ENCODE peak calls at places on chromosomes 16 and 17, in four cellular contexts. One of them, this sample, is unnamed.

GRCh38 chr17:77184474-77184873 is 43.7 kb downstream of the SEC14L1 start:
- DNase-seq in GM12878: no peak
- DNase-seq in K562: no peak
- DNase-seq in endothelial cell of umbilical vein: no peak
- DNase-seq in this sample: no peak

GRCh38 chr17:52419256-52419655 is 260.7 kb upstream of the CA10 start:
- DNase-seq in GM12878: no peak
- DNase-seq in K562: no peak
- DNase-seq in endothelial cell of umbilical vein: no peak
- DNase-seq in this sample: no peak

GRCh38 chr17:71501716-71502115 is 619.1 kb upstream of the SOX9 start:
- DNase-seq in GM12878: no peak
- DNase-seq in K562: no peak
- DNase-seq in endothelial cell of umbilical vein: no peak
- DNase-seq in this sample: no peak

GRCh38 chr16:88078111-88078775 is 127.0 kb downstream of the BANP start:
- DNase-seq in GM12878: no peak
- DNase-seq in K562: no peak
- DNase-seq in endothelial cell of umbilical vein: no peak
- DNase-seq in this sample: no peak

GRCh38 chr17:43745541-43745940 is 13.1 kb downstream of the SOST start:
- DNase-seq in GM12878: no peak
- DNase-seq in K562: no peak
- DNase-seq in endothelial cell of umbilical vein: no peak
- DNase-seq in this sample: no peak

GRCh38 chr17:74431568-74432483 is at the start of gene GPRC5C:
- DNase-seq in GM12878: no peak
- DNase-seq in K562: peak; percentile 55
- DNase-seq in endothelial cell of umbilical vein: no peak
- DNase-seq in this sample: no peak

GRCh38 chr17:57906910-57907309 is 48.3 kb downstream of the CUEDC1 start:
- DNase-seq in GM12878: no peak
- DNase-seq in K562: peak; percentile 24
- DNase-seq in endothelial cell of umbilical vein: no peak
- DNase-seq in this sample: no peak

GRCh38 chr16:10579965-10580918 is at the start of gene EMP2:
- DNase-seq in GM12878: no peak
- DNase-seq in K562: peak; percentile 78
- DNase-seq in endothelial cell of umbilical vein: peak; percentile 72
- DNase-seq in this sample: peak; percentile 65

GRCh38 chr17:55990332-55991006 is 162.8 kb upstream of the ANKFN1 start:
- DNase-seq in GM12878: no peak
- DNase-seq in K562: no peak
- DNase-seq in endothelial cell of umbilical vein: no peak
- DNase-seq in this sample: no peak

GRCh38 chr17:69452664-69453260 is 38.3 kb downstream of the MAP2K6 start:
- DNase-seq in GM12878: no peak
- DNase-seq in K562: no peak
- DNase-seq in endothelial cell of umbilical vein: no peak
- DNase-seq in this sample: no peak
- TF ChIP-seq FOS in GM12878: no peak
- TF ChIP-seq FOS in K562: no peak
- TF ChIP-seq FOS in endothelial cell of umbilical vein: no peak
- TF ChIP-seq FOS in this sample: no peak

GRCh38 chr17:7856081-7856791 is 1.1 kb downstream of the NAA38 start:
- DNase-seq in GM12878: no peak
- DNase-seq in K562: peak; percentile 34
- DNase-seq in endothelial cell of umbilical vein: peak; percentile 79
- DNase-seq in this sample: no peak
- TF ChIP-seq FOS in GM12878: no peak
- TF ChIP-seq FOS in K562: no peak
- TF ChIP-seq FOS in endothelial cell of umbilical vein: no peak
- TF ChIP-seq FOS in this sample: no peak

DNA sequence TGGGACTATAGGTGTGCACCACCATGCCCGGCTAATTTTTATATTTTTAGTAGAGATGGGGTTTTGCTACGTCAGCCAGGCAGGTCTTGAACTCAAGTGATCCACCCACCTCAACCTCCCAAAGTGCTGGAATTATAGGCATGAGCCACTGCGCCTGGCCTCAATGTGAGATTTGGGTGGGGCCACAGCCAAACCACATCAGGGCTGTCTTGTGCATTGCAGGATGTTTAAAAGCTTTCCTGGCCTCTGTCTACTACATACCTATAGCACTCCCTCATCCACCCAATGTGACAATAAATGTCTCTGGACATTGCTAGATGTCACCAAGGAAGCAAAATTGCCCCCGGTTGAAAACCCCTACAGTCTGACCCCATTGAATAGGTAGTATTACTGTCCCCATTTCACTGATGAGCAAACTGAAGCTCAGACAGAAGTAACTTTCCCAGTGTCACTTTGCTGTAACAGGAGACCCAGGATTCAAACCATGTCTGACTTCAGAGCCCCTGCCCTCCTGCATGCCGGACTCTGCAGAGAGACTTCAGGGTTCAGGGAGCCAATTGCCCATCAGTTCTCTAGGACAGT is 3.6 kb upstream of the MAP3K14 start:
- DNase-seq in GM12878: no peak
- DNase-seq in K562: no peak
- DNase-seq in endothelial cell of umbilical vein: no peak
- DNase-seq in this sample: peak; percentile 56
- TF ChIP-seq FOS in GM12878: no peak
- TF ChIP-seq FOS in K562: no peak
- TF ChIP-seq FOS in endothelial cell of umbilical vein: no peak
- TF ChIP-seq FOS in this sample: no peak

GRCh38 chr17:2023256-2023655 is 1.9 kb downstream of the RTN4RL1 start:
- DNase-seq in GM12878: no peak
- DNase-seq in K562: no peak
- DNase-seq in endothelial cell of umbilical vein: no peak
- DNase-seq in this sample: no peak
- TF ChIP-seq FOS in GM12878: no peak
- TF ChIP-seq FOS in K562: no peak
- TF ChIP-seq FOS in endothelial cell of umbilical vein: no peak
- TF ChIP-seq FOS in this sample: no peak

GRCh38 chr17:42212382-42212781 is 18.1 kb upstream of the GHDC start:
- DNase-seq in GM12878: no peak
- DNase-seq in K562: no peak
- DNase-seq in endothelial cell of umbilical vein: no peak
- DNase-seq in this sample: no peak

GRCh38 chr17:42214156-42214555 is 19.9 kb upstream of the GHDC start:
- DNase-seq in GM12878: no peak
- DNase-seq in K562: no peak
- DNase-seq in endothelial cell of umbilical vein: no peak
- DNase-seq in this sample: no peak

DNA sequence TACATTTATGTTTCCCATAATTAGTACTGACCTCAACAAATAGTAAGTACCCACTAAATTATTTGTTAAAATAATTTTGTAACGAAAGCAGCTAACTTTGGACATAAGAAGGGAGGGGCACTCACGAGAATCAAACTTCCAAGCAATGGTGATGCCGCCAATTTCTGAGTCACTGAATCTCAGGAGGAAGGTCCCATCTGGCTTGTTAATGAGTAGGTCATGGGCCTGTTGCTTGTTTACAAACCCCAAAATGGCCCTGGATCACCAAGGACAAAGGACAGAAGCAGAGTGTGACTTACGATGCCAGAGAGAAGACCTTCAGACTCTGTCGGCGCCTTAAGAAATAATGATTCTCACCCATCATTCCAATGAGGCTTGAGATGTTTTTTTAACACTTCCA is 15.8 kb upstream of the GHDC start:
- DNase-seq in GM12878: no peak
- DNase-seq in K562: no peak
- DNase-seq in endothelial cell of umbilical vein: no peak
- DNase-seq in this sample: no peak
- TF ChIP-seq FOS in GM12878: no peak
- TF ChIP-seq FOS in K562: no peak
- TF ChIP-seq FOS in endothelial cell of umbilical vein: no peak
- TF ChIP-seq FOS in this sample: no peak

DNA sequence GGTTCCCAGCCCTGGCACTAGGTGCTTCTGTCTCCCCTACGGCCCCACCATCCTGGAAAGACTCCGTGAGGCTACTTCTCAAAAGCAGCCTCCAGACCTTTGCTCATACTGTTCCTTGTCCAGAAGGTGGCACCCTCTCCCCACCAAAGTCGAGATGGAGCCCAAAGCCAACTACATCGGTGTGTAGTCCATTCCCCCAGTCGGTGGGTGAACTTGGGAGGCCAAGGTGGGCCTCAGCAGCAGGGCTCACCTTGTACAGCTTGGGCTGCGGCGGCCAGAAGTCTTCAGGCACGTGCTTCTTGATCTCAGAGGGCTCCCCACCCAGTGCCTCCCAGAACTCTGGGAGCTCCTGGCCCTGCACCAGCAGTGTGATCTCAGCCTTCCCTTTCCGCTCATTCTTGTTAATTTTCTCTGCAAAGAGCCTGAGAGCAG is 10.2 kb downstream of the FLII start:
- DNase-seq in GM12878: no peak
- DNase-seq in K562: peak; percentile 79
- DNase-seq in endothelial cell of umbilical vein: peak; percentile 91
- DNase-seq in this sample: peak; percentile 71
- TF ChIP-seq FOS in GM12878: no peak
- TF ChIP-seq FOS in K562: no peak
- TF ChIP-seq FOS in endothelial cell of umbilical vein: no peak
- TF ChIP-seq FOS in this sample: no peak

DNA sequence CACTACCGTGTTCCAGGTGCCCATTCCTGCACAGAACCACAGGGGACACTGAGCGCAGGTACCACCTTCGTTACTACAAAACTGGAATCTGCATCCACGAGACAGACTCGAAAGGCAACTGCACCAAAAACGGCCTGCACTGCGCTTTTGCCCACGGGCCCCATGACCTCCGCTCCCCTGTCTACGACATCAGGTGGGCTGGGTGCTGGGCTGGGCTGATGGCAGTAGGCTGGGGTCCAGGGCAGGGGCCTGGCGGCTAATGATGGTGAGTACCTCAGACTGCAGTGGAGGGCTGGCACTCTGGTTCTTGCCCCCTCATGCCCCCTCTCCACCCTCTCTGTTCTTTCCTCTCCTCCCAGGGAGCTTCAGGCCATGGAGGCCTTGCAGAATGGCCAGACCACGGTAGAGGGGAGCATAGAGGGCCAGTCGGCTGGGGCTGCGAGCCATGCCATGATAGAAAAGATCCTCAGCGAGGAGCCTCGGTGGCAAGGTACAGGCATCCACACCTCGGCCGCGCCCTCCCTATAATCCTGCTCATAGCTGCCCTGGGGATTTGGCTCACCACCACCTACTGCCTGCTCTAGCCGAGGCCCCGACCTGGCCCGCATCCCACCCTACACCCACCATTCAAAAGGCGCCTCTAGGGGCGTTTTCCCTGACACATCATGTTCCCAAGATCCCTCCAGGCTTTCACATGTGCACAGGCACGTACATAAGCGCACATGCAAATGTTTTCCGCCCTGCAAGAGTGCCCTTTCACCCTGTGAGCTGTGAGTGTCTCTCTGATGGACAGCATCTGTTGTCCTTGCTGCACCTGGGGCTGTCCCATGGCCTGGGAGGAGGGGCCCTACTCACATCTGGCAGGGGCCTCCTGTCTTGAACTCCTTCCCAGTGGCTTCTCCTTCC is 27.7 kb downstream of the UNK start:
- DNase-seq in GM12878: no peak
- DNase-seq in K562: no peak
- DNase-seq in endothelial cell of umbilical vein: no peak
- DNase-seq in this sample: peak; percentile 13
- TF ChIP-seq FOS in GM12878: no peak
- TF ChIP-seq FOS in K562: no peak
- TF ChIP-seq FOS in endothelial cell of umbilical vein: no peak
- TF ChIP-seq FOS in this sample: no peak

GRCh38 chr17:7437369-7437863 is 1.9 kb upstream of the FGF11 start:
- DNase-seq in GM12878: no peak
- DNase-seq in K562: no peak
- DNase-seq in endothelial cell of umbilical vein: no peak
- DNase-seq in this sample: no peak

GRCh38 chr17:7438050-7438614 is 1.2 kb upstream of the FGF11 start:
- DNase-seq in GM12878: no peak
- DNase-seq in K562: peak; percentile 74
- DNase-seq in endothelial cell of umbilical vein: peak; percentile 18
- DNase-seq in this sample: no peak

GRCh38 chr17:7438656-7439460 is 454 bp upstream of the FGF11 start:
- DNase-seq in GM12878: no peak
- DNase-seq in K562: no peak
- DNase-seq in endothelial cell of umbilical vein: no peak
- DNase-seq in this sample: no peak

GRCh38 chr17:7436556-7437368 is 1.5 kb downstream of the TMEM102 start:
- DNase-seq in GM12878: no peak
- DNase-seq in K562: no peak
- DNase-seq in endothelial cell of umbilical vein: peak; percentile 81
- DNase-seq in this sample: peak; percentile 75

GRCh38 chr17:7435676-7436555 is 681 bp downstream of the TMEM102 start:
- DNase-seq in GM12878: no peak
- DNase-seq in K562: peak; percentile 69
- DNase-seq in endothelial cell of umbilical vein: peak; percentile 35
- DNase-seq in this sample: no peak
- TF ChIP-seq FOS in GM12878: no peak
- TF ChIP-seq FOS in K562: no peak
- TF ChIP-seq FOS in endothelial cell of umbilical vein: no peak
- TF ChIP-seq FOS in this sample: no peak

GRCh38 chr16:30397776-30398659 is 2.8 kb downstream of the ZNF48 start:
- DNase-seq in GM12878: no peak
- DNase-seq in K562: no peak
- DNase-seq in endothelial cell of umbilical vein: no peak
- DNase-seq in this sample: no peak

GRCh38 chr16:30395992-30396560 is 856 bp downstream of the ZNF48 start:
- DNase-seq in GM12878: no peak
- DNase-seq in K562: peak; percentile 66
- DNase-seq in endothelial cell of umbilical vein: no peak
- DNase-seq in this sample: no peak

GRCh38 chr16:30395155-30395991 is at the start of gene ZNF48:
- DNase-seq in GM12878: no peak
- DNase-seq in K562: peak; percentile 90
- DNase-seq in endothelial cell of umbilical vein: peak; percentile 89
- DNase-seq in this sample: peak; percentile 90

GRCh38 chr16:30397056-30397455 is 1.8 kb downstream of the ZNF48 start:
- DNase-seq in GM12878: no peak
- DNase-seq in K562: peak; percentile 51
- DNase-seq in endothelial cell of umbilical vein: no peak
- DNase-seq in this sample: no peak

GRCh38 chr16:30394603-30395154 is 541 bp upstream of the ZNF48 start:
- DNase-seq in GM12878: no peak
- DNase-seq in K562: peak; percentile 76
- DNase-seq in endothelial cell of umbilical vein: peak; percentile 57
- DNase-seq in this sample: peak; percentile 50
- TF ChIP-seq FOS in GM12878: no peak
- TF ChIP-seq FOS in K562: no peak
- TF ChIP-seq FOS in endothelial cell of umbilical vein: no peak
- TF ChIP-seq FOS in this sample: no peak

GRCh38 chr17:18185832-18186231 is 2.2 kb downstream of the ALKBH5 start:
- DNase-seq in GM12878: no peak
- DNase-seq in K562: peak; percentile 34
- DNase-seq in endothelial cell of umbilical vein: peak; percentile 37
- DNase-seq in this sample: peak; percentile 43
- TF ChIP-seq FOS in GM12878: no peak
- TF ChIP-seq FOS in K562: no peak
- TF ChIP-seq FOS in endothelial cell of umbilical vein: no peak
- TF ChIP-seq FOS in this sample: no peak